ENCODE peak calls at places on chromosomes 5 and 9, in seven cellular contexts. W, E, Q, Y, M, Z and T are unnamed samples.

GRCh38 chr5:58582004-58582403 is 871 bp upstream of the RAB3C start:
- DNase-seq in Y (no peak), Q (no peak), M (no peak), E (no peak), Z (no peak), W (no peak), T (no peak)

GRCh38 chr9:97076238-97076637 is 37.3 kb upstream of the CTSV start:
- DNase-seq in E (no peak), Y (no peak), Q (no peak), M (no peak), Z (no peak), W (no peak), T (no peak)

GRCh38 chr9:7791364-7791763 is 8.2 kb downstream of the DMAC1 start:
- DNase-seq in Z (no peak), W (no peak), Q (no peak), M (no peak), Y (no peak), E (no peak), T (no peak)

GRCh38 chr5:154646841-154647759 is 108.1 kb upstream of the LARP1 start:
- DNase-seq in Y (peak), Z (peak), E (peak), W (no peak), M (peak), Q (peak), T (peak)

GRCh38 chr9:97629136-97629535 is 4.0 kb downstream of the TSTD2 start:
- DNase-seq in Z (no peak), Y (no peak), M (no peak), W (no peak), Q (no peak), E (no peak), T (no peak)

GRCh38 chr9:81557452-81557956 is 131.8 kb downstream of the TLE1 start:
- DNase-seq in Z (no peak), W (no peak), Y (peak), E (no peak), M (no peak), Q (no peak), T (peak)

GRCh38 chr9:35776018-35776417 is 15.4 kb upstream of the NPR2 start:
- DNase-seq in Y (no peak), Q (no peak), Z (no peak), M (no peak), E (no peak), W (peak), T (no peak)

GRCh38 chr9:2809692-2810423 is 34.0 kb downstream of the PUM3 start:
- DNase-seq in Q (peak), Y (peak), Z (no peak), E (peak), M (peak), W (no peak), T (peak)

GRCh38 chr5:97840643-97841042 is 657.6 kb upstream of the RIOK2 start:
- DNase-seq in Y (no peak), M (no peak), Q (no peak), E (peak), Z (no peak), W (no peak), T (peak)

GRCh38 chr9:13939129-13939528 is 374.8 kb downstream of the NFIB start:
- DNase-seq in Q (peak), Y (peak), W (no peak), Z (no peak), E (peak), M (no peak), T (peak)

GRCh38 chr9:77495834-77496671 is 152.1 kb downstream of the GNA14 start:
- DNase-seq in M (no peak), Z (no peak), W (no peak), Y (peak), E (peak), Q (peak), T (peak)

GRCh38 chr5:45093377-45093776 is 284.6 kb downstream of the MRPS30 start:
- DNase-seq in E (no peak), M (no peak), Z (no peak), Y (no peak), W (no peak), Q (no peak), T (no peak)

GRCh38 chr9:96209407-96210031 is 92.5 kb downstream of the HSD17B3 start:
- DNase-seq in W (no peak), Q (peak), M (no peak), E (peak), Y (peak), Z (no peak), T (peak)

GRCh38 chr5:43104102-43104501 is 16.6 kb upstream of the ZNF131 start:
- DNase-seq in Y (peak), E (no peak), Q (peak), W (no peak), Z (no peak), M (no peak), T (no peak)

GRCh38 chr9:4073371-4073770 is 226.5 kb downstream of the GLIS3 start:
- DNase-seq in W (peak), E (no peak), Y (no peak), Z (no peak), M (no peak), Q (no peak), T (no peak)

GRCh38 chr9:98491778-98492177 is 217.0 kb downstream of the GABBR2 start:
- DNase-seq in M (no peak), Z (no peak), E (peak), W (no peak), Y (peak), Q (peak), T (peak)

GRCh38 chr9:419571-420156 is 205.0 kb downstream of the DOCK8 start:
- DNase-seq in Q (no peak), M (no peak), W (no peak), E (no peak), Z (no peak), Y (no peak), T (peak)

GRCh38 chr9:118578467-118578866 is 790.8 kb downstream of the BRINP1 start:
- DNase-seq in E (no peak), Y (peak), Q (peak), M (no peak), Z (no peak), W (no peak), T (peak)

GRCh38 chr5:73743161-73743560 is 117.2 kb downstream of the ARHGEF28 start:
- DNase-seq in Q (no peak), Z (no peak), M (no peak), W (no peak), E (no peak), Y (no peak), T (no peak)

GRCh38 chr9:110700953-110701352 is 32.4 kb downstream of the MUSK start:
- DNase-seq in W (no peak), Z (no peak), E (peak), M (no peak), Q (peak), Y (peak), T (peak)

GRCh38 chr9:134323741-134324358 is 2.4 kb upstream of the RXRA start:
- DNase-seq in W (no peak), E (no peak), Z (peak), M (no peak), Q (peak), Y (no peak), T (peak)

GRCh38 chr9:123710299-123710698 is 219.6 kb downstream of the DENND1A start:
- DNase-seq in Z (no peak), E (peak), W (no peak), Q (peak), Y (peak), M (no peak), T (peak)

DNA sequence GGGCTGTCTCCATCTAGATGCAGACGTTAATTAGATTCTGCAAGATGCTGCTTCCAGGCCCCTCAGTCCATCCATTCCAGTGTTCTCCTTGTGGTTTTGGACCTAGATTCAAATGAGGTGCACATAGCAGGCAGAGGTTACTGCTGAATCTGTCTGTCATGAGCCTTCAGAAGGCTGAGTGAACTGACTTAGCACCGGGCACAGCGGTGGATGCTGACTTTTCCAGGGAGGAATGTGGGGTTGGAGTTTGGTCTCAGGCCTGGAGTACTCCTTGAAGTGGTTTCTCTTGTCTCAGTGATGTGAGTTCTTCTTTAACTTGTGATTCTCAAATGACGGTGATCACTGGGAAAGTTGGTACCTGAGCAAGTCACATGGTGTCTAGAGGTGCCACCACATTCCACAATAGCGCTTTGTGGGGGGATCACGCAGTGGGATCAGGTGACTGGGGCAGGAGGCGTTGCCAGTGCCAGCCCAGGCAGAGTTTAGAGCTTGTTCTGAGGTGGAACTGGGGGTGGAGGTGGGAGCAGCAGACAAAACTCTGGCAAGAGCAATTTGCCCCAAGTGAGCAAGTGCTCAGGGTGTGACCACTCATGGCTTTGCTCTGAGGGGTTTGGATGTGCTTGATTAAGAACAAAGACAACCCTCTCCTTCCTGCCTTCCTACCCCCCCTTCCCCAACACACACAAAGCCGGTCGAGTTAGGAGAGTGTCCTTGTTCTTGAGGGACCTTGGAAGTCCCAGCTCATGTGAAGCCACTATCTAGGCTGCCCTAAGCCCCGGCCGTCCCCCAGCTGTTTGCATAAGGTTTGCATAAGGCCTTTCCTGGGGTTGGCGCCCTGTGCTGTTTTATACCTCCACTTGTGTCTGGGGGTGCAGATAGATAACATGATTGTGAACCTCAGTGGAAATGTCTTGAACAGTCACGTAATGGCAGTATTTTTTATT is 25.1 kb downstream of the JADE2 start:
- DNase-seq in Q (no peak), Y (no peak), M (no peak), E (peak), W (peak), Z (no peak), T (peak)
- H3K9ac ChIP-seq in Q (peak), Y (no peak), M (no peak), E (peak), W (peak), Z (no peak), T (no peak)

GRCh38 chr9:78994476-78994875 is 577.3 kb upstream of the TLE4 start:
- DNase-seq in M (no peak), W (peak), Q (no peak), Y (no peak), E (no peak), Z (no peak), T (no peak)
- H2AFZ ChIP-seq in M (no peak), W (no peak), Q (no peak), Y (peak), E (peak), Z (no peak), T (peak)

GRCh38 chr5:81853005-81853357 is 102.1 kb upstream of the SSBP2 start:
- DNase-seq in Y (no peak), Z (peak), W (no peak), E (no peak), M (no peak), Q (no peak), T (no peak)
- H3K4me3 ChIP-seq in Y (no peak), Z (peak), W (peak), E (no peak), M (peak), Q (no peak), T (peak)

GRCh38 chr5:65903581-65903980 is 22.8 kb upstream of the ERBIN start:
- DNase-seq in E (no peak), M (no peak), Z (no peak), Y (no peak), Q (no peak), W (peak), T (no peak)
- H3K9ac ChIP-seq in E (no peak), M (no peak), Z (no peak), Y (no peak), Q (no peak), W (no peak), T (no peak)